ENCODE peak calls at places on chromosomes 2 and 18, in nine cellular contexts. C is H54; S is ELR; K is cardiac fibroblast; A is foreskin fibroblast; W is stimulated activated CD8-positive, alpha-beta memory T cell treated with anti-CD3 and anti-CD28 coated beads, Interleukin-15, amount 100 ng/mL, for 24 hours; X is mammary epithelial cell; G is PC-3; R is GM20000. B is an unnamed sample.

GRCh38 chr2:9518163-9518562 is 37.5 kb downstream of the ADAM17 start:
- DNase-seq in C (no peak), S (no peak), K (no peak), A (no peak), W (no peak), X (no peak), G (no peak), R (no peak), B (no peak)

GRCh38 chr18:8279348-8279747 is 329.9 kb upstream of the RAB12 start:
- DNase-seq in C (no peak), S (no peak), K (no peak), A (peak), W (no peak), X (no peak), G (no peak), R (no peak), B (no peak)

GRCh38 chr2:51304341-51304740 is 272.4 kb upstream of the NRXN1 start:
- DNase-seq in C (no peak), S (no peak), K (no peak), A (no peak), W (no peak), X (no peak), G (no peak), R (no peak), B (no peak)

GRCh38 chr2:65746919-65747678 is 314.7 kb upstream of the SPRED2 start:
- DNase-seq in C (no peak), S (no peak), K (no peak), A (peak), W (no peak), X (no peak), G (no peak), R (no peak), B (no peak)

GRCh38 chr2:226123307-226123706 is 676.3 kb downstream of the IRS1 start:
- DNase-seq in C (no peak), S (no peak), K (no peak), A (peak), W (no peak), X (peak), G (no peak), R (no peak), B (no peak)

GRCh38 chr2:240905176-240905781 is 857 bp upstream of the CROCC2 start:
- DNase-seq in C (peak), S (no peak), K (no peak), A (no peak), W (no peak), X (no peak), G (no peak), R (no peak), B (no peak)

GRCh38 chr2:71787476-71788185 is 334.3 kb downstream of the DYSF start:
- DNase-seq in C (no peak), S (peak), K (no peak), A (peak), W (no peak), X (no peak), G (no peak), R (no peak), B (no peak)

GRCh38 chr2:230668184-230668938 is 44.3 kb upstream of the CAB39 start:
- DNase-seq in C (no peak), S (peak), K (peak), A (peak), W (no peak), X (peak), G (no peak), R (peak), B (peak)

GRCh38 chr2:1701556-1702185 is 42.6 kb downstream of the PXDN start:
- DNase-seq in C (no peak), S (no peak), K (no peak), A (no peak), W (no peak), X (peak), G (peak), R (no peak), B (no peak)

GRCh38 chr2:16226942-16227664 is 286.8 kb downstream of the MYCN start:
- DNase-seq in C (no peak), S (no peak), K (no peak), A (no peak), W (no peak), X (no peak), G (no peak), R (no peak), B (no peak)

GRCh38 chr2:232981356-232981755 is 31.7 kb downstream of the NGEF start:
- DNase-seq in C (no peak), S (no peak), K (no peak), A (no peak), W (no peak), X (peak), G (peak), R (no peak), B (no peak)

GRCh38 chr2:27573452-27573851 is 9.4 kb upstream of the ZNF512 start:
- DNase-seq in C (no peak), S (no peak), K (peak), A (peak), W (no peak), X (no peak), G (no peak), R (no peak), B (no peak)

GRCh38 chr2:145593991-145594702 is 1074.2 kb upstream of the ZEB2 start:
- DNase-seq in C (peak), S (peak), K (peak), A (peak), W (no peak), X (peak), G (peak), R (no peak), B (peak)

GRCh38 chr2:191436368-191437055 is 191.3 kb downstream of the MYO1B start:
- DNase-seq in C (no peak), S (no peak), K (no peak), A (peak), W (no peak), X (no peak), G (no peak), R (no peak), B (no peak)

GRCh38 chr18:56083097-56083865 is 495.3 kb upstream of the TCF4 start:
- DNase-seq in C (no peak), S (no peak), K (peak), A (peak), W (no peak), X (no peak), G (no peak), R (no peak), B (no peak)

GRCh38 chr2:36682562-36682961 is 13.9 kb upstream of the VIT start:
- DNase-seq in C (no peak), S (no peak), K (no peak), A (no peak), W (no peak), X (no peak), G (no peak), R (no peak), B (no peak)

GRCh38 chr2:161238559-161239415 is 69.4 kb upstream of the PSMD14 start:
- DNase-seq in C (peak), S (peak), K (peak), A (peak), W (no peak), X (peak), G (peak), R (peak), B (peak)

GRCh38 chr2:241772063-241772499 is 4.5 kb upstream of the GAL3ST2 start:
- DNase-seq in C (no peak), S (no peak), K (no peak), A (no peak), W (no peak), X (no peak), G (no peak), R (peak), B (no peak)

GRCh38 chr2:119073213-119073612 is 85.3 kb downstream of the C1QL2 start:
- DNase-seq in C (no peak), S (no peak), K (no peak), A (no peak), W (no peak), X (no peak), G (no peak), R (no peak), B (no peak)

GRCh38 chr2:24756789-24757188 is 36.4 kb downstream of the PTRHD1 start:
- DNase-seq in C (no peak), S (no peak), K (no peak), A (no peak), W (no peak), X (no peak), G (no peak), R (no peak), B (no peak)

GRCh38 chr2:5520352-5520996 is 171.7 kb upstream of the SOX11 start:
- DNase-seq in C (no peak), S (no peak), K (no peak), A (no peak), W (no peak), X (no peak), G (peak), R (no peak), B (no peak)

GRCh38 chr2:43305006-43305405 is 78.6 kb upstream of the ZFP36L2 start:
- DNase-seq in C (no peak), S (no peak), K (peak), A (no peak), W (no peak), X (no peak), G (no peak), R (no peak), B (no peak)

GRCh38 chr2:240604939-240605716 is 18.6 kb downstream of the CAPN10 start:
- DNase-seq in C (no peak), S (no peak), K (no peak), A (no peak), W (no peak), X (no peak), G (no peak), R (no peak), B (no peak)

GRCh38 chr18:41577529-41577928 is 377.5 kb upstream of the PIK3C3 start:
- DNase-seq in C (no peak), S (no peak), K (no peak), A (no peak), W (no peak), X (no peak), G (no peak), R (no peak), B (no peak)

GRCh38 chr2:191401287-191401686 is 156.1 kb downstream of the MYO1B start:
- DNase-seq in C (no peak), S (no peak), K (peak), A (peak), W (no peak), X (no peak), G (no peak), R (no peak), B (no peak)

GRCh38 chr18:39223283-39223682 is 1657.7 kb upstream of the CELF4 start:
- DNase-seq in C (no peak), S (no peak), K (no peak), A (no peak), W (no peak), X (no peak), G (no peak), R (no peak), B (no peak)

GRCh38 chr18:54181856-54182612 is 42.4 kb downstream of the MBD2 start:
- DNase-seq in C (no peak), S (peak), K (peak), A (peak), W (no peak), X (peak), G (peak), R (peak), B (no peak)

GRCh38 chr18:574456-575228 is 5.5 kb upstream of the CETN1 start:
- DNase-seq in C (no peak), S (no peak), K (no peak), A (no peak), W (no peak), X (no peak), G (no peak), R (no peak), B (no peak)

GRCh38 chr2:163213699-163214098 is 375.1 kb upstream of the KCNH7 start:
- DNase-seq in C (no peak), S (peak), K (peak), A (peak), W (no peak), X (peak), G (peak), R (no peak), B (no peak)

GRCh38 chr18:31244737-31245432 is 73.1 kb upstream of the DSG1 start:
- DNase-seq in C (no peak), S (no peak), K (no peak), A (no peak), W (no peak), X (peak), G (peak), R (no peak), B (no peak)

GRCh38 chr2:145221032-145221431 is 701.1 kb upstream of the ZEB2 start:
- DNase-seq in C (no peak), S (no peak), K (no peak), A (no peak), W (no peak), X (no peak), G (no peak), R (no peak), B (no peak)

GRCh38 chr2:231361701-231362588 is 33.6 kb upstream of the B3GNT7 start:
- DNase-seq in C (no peak), S (no peak), K (no peak), A (no peak), W (no peak), X (no peak), G (no peak), R (peak), B (no peak)

GRCh38 chr2:96539215-96539920 is 2.8 kb downstream of the ARID5A start:
- DNase-seq in C (no peak), S (no peak), K (no peak), A (no peak), W (no peak), X (no peak), G (no peak), R (no peak), B (no peak)

GRCh38 chr2:43000242-43001054 is 208.1 kb upstream of the HAAO start:
- DNase-seq in C (no peak), S (no peak), K (no peak), A (no peak), W (no peak), X (no peak), G (no peak), R (peak), B (no peak)

GRCh38 chr18:50193796-50194622 is 938 bp downstream of the MYO5B start:
- DNase-seq in C (no peak), S (no peak), K (no peak), A (no peak), W (no peak), X (no peak), G (peak), R (peak), B (no peak)